ENCODE peak calls at places on chromosomes 16 and 17, in eight cellular contexts. One of them, this sample, is unnamed.

GRCh38 chr17:82698974-82699442 is 510 bp upstream of the RAB40B start:
- DNase-seq in Caki2: no peak
- DNase-seq in AG04449: no peak
- DNase-seq in AG09319: no peak
- DNase-seq in activated T-cell treated with anti-CD3 and anti-CD28 coated beads, Interleukin-2, amount 50 U/mL, for 1 hour: no peak
- DNase-seq in activated naive CD4-positive, alpha-beta T cell: no peak
- DNase-seq in heart left ventricle: no peak
- DNase-seq in non-pigmented ciliary epithelial cell: no peak
- DNase-seq in this sample: no peak

GRCh38 chr16:85029413-85029794 is 1.8 kb downstream of the KIAA0513 start:
- DNase-seq in non-pigmented ciliary epithelial cell: no peak
- DNase-seq in AG04449: no peak
- DNase-seq in Caki2: peak; percentile 52
- DNase-seq in AG09319: no peak
- DNase-seq in activated naive CD4-positive, alpha-beta T cell: no peak
- DNase-seq in heart left ventricle: no peak
- DNase-seq in activated T-cell treated with anti-CD3 and anti-CD28 coated beads, Interleukin-2, amount 50 U/mL, for 1 hour: peak; percentile 30
- DNase-seq in this sample: no peak

GRCh38 chr16:84603115-84603816 is 14.6 kb downstream of the COTL1 start:
- DNase-seq in activated naive CD4-positive, alpha-beta T cell: no peak
- DNase-seq in AG09319: peak; percentile 85
- DNase-seq in non-pigmented ciliary epithelial cell: peak; percentile 93
- DNase-seq in AG04449: peak; percentile 90
- DNase-seq in activated T-cell treated with anti-CD3 and anti-CD28 coated beads, Interleukin-2, amount 50 U/mL, for 1 hour: peak; percentile 50
- DNase-seq in Caki2: peak; percentile 89
- DNase-seq in heart left ventricle: peak; percentile 49
- DNase-seq in this sample: peak; percentile 76

GRCh38 chr16:67882374-67883145 is 2.1 kb upstream of the NRN1L start:
- DNase-seq in Caki2: no peak
- DNase-seq in non-pigmented ciliary epithelial cell: no peak
- DNase-seq in AG04449: no peak
- DNase-seq in AG09319: no peak
- DNase-seq in activated naive CD4-positive, alpha-beta T cell: no peak
- DNase-seq in activated T-cell treated with anti-CD3 and anti-CD28 coated beads, Interleukin-2, amount 50 U/mL, for 1 hour: no peak
- DNase-seq in heart left ventricle: peak; percentile 78
- DNase-seq in this sample: peak; percentile 72

GRCh38 chr17:3533752-3534151 is 23.9 kb downstream of the TRPV3 start:
- DNase-seq in AG09319: no peak
- DNase-seq in heart left ventricle: no peak
- DNase-seq in non-pigmented ciliary epithelial cell: no peak
- DNase-seq in activated naive CD4-positive, alpha-beta T cell: no peak
- DNase-seq in Caki2: no peak
- DNase-seq in activated T-cell treated with anti-CD3 and anti-CD28 coated beads, Interleukin-2, amount 50 U/mL, for 1 hour: no peak
- DNase-seq in AG04449: no peak
- DNase-seq in this sample: no peak

GRCh38 chr17:32285770-32286517 is 20.3 kb downstream of the RHBDL3 start:
- DNase-seq in non-pigmented ciliary epithelial cell: no peak
- DNase-seq in heart left ventricle: no peak
- DNase-seq in activated naive CD4-positive, alpha-beta T cell: no peak
- DNase-seq in activated T-cell treated with anti-CD3 and anti-CD28 coated beads, Interleukin-2, amount 50 U/mL, for 1 hour: no peak
- DNase-seq in Caki2: peak; percentile 50
- DNase-seq in AG09319: no peak
- DNase-seq in AG04449: no peak
- DNase-seq in this sample: no peak

GRCh38 chr17:42329025-42329976 is 41.0 kb downstream of the STAT5A start:
- DNase-seq in heart left ventricle: no peak
- DNase-seq in activated T-cell treated with anti-CD3 and anti-CD28 coated beads, Interleukin-2, amount 50 U/mL, for 1 hour: no peak
- DNase-seq in non-pigmented ciliary epithelial cell: no peak
- DNase-seq in AG09319: no peak
- DNase-seq in activated naive CD4-positive, alpha-beta T cell: no peak
- DNase-seq in Caki2: peak; percentile 88
- DNase-seq in AG04449: no peak
- DNase-seq in this sample: no peak

GRCh38 chr16:21279501-21279900 is 1.4 kb upstream of the CRYM start:
- DNase-seq in AG04449: no peak
- DNase-seq in heart left ventricle: no peak
- DNase-seq in activated naive CD4-positive, alpha-beta T cell: no peak
- DNase-seq in activated T-cell treated with anti-CD3 and anti-CD28 coated beads, Interleukin-2, amount 50 U/mL, for 1 hour: no peak
- DNase-seq in non-pigmented ciliary epithelial cell: no peak
- DNase-seq in Caki2: no peak
- DNase-seq in AG09319: no peak
- DNase-seq in this sample: no peak